ENCODE peak calls at places on chromosome 6, in seven cellular contexts. V is tibial nerve; J is B cell; L is sciatic nerve; Y is endothelial cell; G is Caki2; U is activated naive CD8-positive, alpha-beta T cell treated with anti-CD3 and anti-CD28 coated beads for 36 hours. N is an unnamed sample.
A peak's percentile ranks its signal among the peaks of the same experiment; 100 is the strongest.

GRCh38 chr6:150641398-150642139 is 41.9 kb downstream of the PLEKHG1 start:
- DNase-seq in V (no peak), J (no peak), L (no peak), Y (no peak), G (no peak), U (no peak), N (no peak)

GRCh38 chr6:160032538-160032937 is 63.7 kb downstream of the IGF2R start:
- DNase-seq in V (no peak), J (no peak), L (no peak), Y (no peak), G (no peak), U (no peak), N (no peak)

GRCh38 chr6:53044071-53044470 is 21.1 kb upstream of the FBXO9 start:
- DNase-seq in V (no peak), J (no peak), L (no peak), Y (peak; percentile 15), G (no peak), U (no peak), N (no peak)

GRCh38 chr6:148999501-148999900 is 252.7 kb downstream of the UST start:
- DNase-seq in V (no peak), J (no peak), L (no peak), Y (no peak), G (no peak), U (no peak), N (no peak)

GRCh38 chr6:129844118-129844891 is 16.8 kb downstream of the TMEM244 start:
- DNase-seq in V (no peak), J (no peak), L (no peak), Y (no peak), G (peak; percentile 57), U (no peak), N (peak; percentile 8)

GRCh38 chr6:71457883-71458282 is 169.3 kb downstream of the OGFRL1 start:
- DNase-seq in V (no peak), J (no peak), L (no peak), Y (no peak), G (no peak), U (no peak), N (peak; percentile 91)

GRCh38 chr6:56242343-56242742 is 5.0 kb downstream of the COL21A1 start:
- DNase-seq in V (no peak), J (no peak), L (no peak), Y (no peak), G (no peak), U (no peak), N (peak; percentile 66)

GRCh38 chr6:76120302-76120701 is 47.8 kb upstream of the IMPG1 start:
- DNase-seq in V (no peak), J (no peak), L (no peak), Y (no peak), G (no peak), U (no peak), N (no peak)

GRCh38 chr6:154567695-154568220 is 57.3 kb upstream of the CNKSR3 start:
- DNase-seq in V (no peak), J (no peak), L (no peak), Y (no peak), G (no peak), U (no peak), N (peak; percentile 91)

GRCh38 chr6:155150967-155151671 is 112.7 kb upstream of the CLDN20 start:
- DNase-seq in V (no peak), J (no peak), L (no peak), Y (no peak), G (no peak), U (no peak), N (no peak)

GRCh38 chr6:2875840-2876207 is 27.3 kb downstream of the SERPINB9 start:
- DNase-seq in V (no peak), J (peak; percentile 76), L (no peak), Y (no peak), G (no peak), U (peak; percentile 46), N (peak; percentile 46)

GRCh38 chr6:15508363-15509330 is 154.2 kb downstream of the DTNBP1 start:
- DNase-seq in V (no peak), J (no peak), L (peak; percentile 44), Y (no peak), G (no peak), U (no peak), N (no peak)

GRCh38 chr6:33960345-33961313 is 156.8 kb upstream of the MLN start:
- DNase-seq in V (no peak), J (peak; percentile 30), L (no peak), Y (no peak), G (no peak), U (no peak), N (peak; percentile 20)

GRCh38 chr6:82410151-82410621 is 46.6 kb downstream of the TPBG start:
- DNase-seq in V (no peak), J (no peak), L (no peak), Y (no peak), G (no peak), U (no peak), N (no peak)

GRCh38 chr6:27775796-27776184 is 136.4 kb downstream of the OR2B2 start:
- DNase-seq in V (no peak), J (no peak), L (no peak), Y (no peak), G (peak; percentile 26), U (no peak), N (no peak)

GRCh38 chr6:3343089-3343901 is 84.5 kb downstream of the PSMG4 start:
- DNase-seq in V (no peak), J (no peak), L (no peak), Y (no peak), G (no peak), U (no peak), N (no peak)

GRCh38 chr6:1348675-1349074 is 36.8 kb downstream of the FOXQ1 start:
- DNase-seq in V (no peak), J (no peak), L (no peak), Y (peak; percentile 20), G (no peak), U (no peak), N (peak; percentile 26)

GRCh38 chr6:99296261-99296660 is 53.2 kb downstream of the FAXC start:
- DNase-seq in V (no peak), J (no peak), L (no peak), Y (no peak), G (no peak), U (no peak), N (no peak)

GRCh38 chr6:121961726-121962125 is 437.7 kb upstream of the HSF2 start:
- DNase-seq in V (no peak), J (no peak), L (no peak), Y (no peak), G (no peak), U (no peak), N (no peak)

GRCh38 chr6:138229072-138229471 is 10.8 kb upstream of the PBOV1 start:
- DNase-seq in V (no peak), J (no peak), L (no peak), Y (no peak), G (no peak), U (no peak), N (peak; percentile 58)

GRCh38 chr6:44100088-44100550 is 27.1 kb downstream of the MRPL14 start:
- DNase-seq in V (no peak), J (no peak), L (no peak), Y (peak; percentile 58), G (peak; percentile 32), U (peak; percentile 17), N (peak; percentile 63)

GRCh38 chr6:152309648-152310047 is 327.5 kb downstream of the SYNE1 start:
- DNase-seq in V (no peak), J (no peak), L (no peak), Y (no peak), G (no peak), U (peak; percentile 71), N (peak; percentile 33)

GRCh38 chr6:21595265-21595950 is 1.9 kb downstream of the SOX4 start:
- DNase-seq in V (peak; percentile 18), J (no peak), L (peak; percentile 75), Y (peak; percentile 35), G (peak; percentile 58), U (peak; percentile 29), N (peak; percentile 75)

GRCh38 chr6:106102034-106102433 is 15.9 kb downstream of the PRDM1 start:
- DNase-seq in V (no peak), J (no peak), L (no peak), Y (no peak), G (no peak), U (peak; percentile 48), N (no peak)

GRCh38 chr6:106568518-106568917 is 60.8 kb downstream of the RTN4IP1 start:
- DNase-seq in V (no peak), J (no peak), L (no peak), Y (no peak), G (no peak), U (no peak), N (no peak)

GRCh38 chr6:52162940-52163908 is 23.0 kb upstream of the IL17A start:
- DNase-seq in V (no peak), J (no peak), L (no peak), Y (no peak), G (peak; percentile 29), U (no peak), N (peak; percentile 84)

GRCh38 chr6:40054602-40055001 is 120.3 kb upstream of the MOCS1 start:
- DNase-seq in V (no peak), J (no peak), L (no peak), Y (no peak), G (peak; percentile 8), U (no peak), N (peak; percentile 33)

GRCh38 chr6:11198663-11199603 is 33.5 kb downstream of the NEDD9 start:
- DNase-seq in V (no peak), J (no peak), L (no peak), Y (no peak), G (no peak), U (peak; percentile 36), N (peak; percentile 14)

GRCh38 chr6:160510199-160510598 is 153.9 kb downstream of the LPA start:
- DNase-seq in V (no peak), J (no peak), L (no peak), Y (no peak), G (no peak), U (no peak), N (peak; percentile 14)

GRCh38 chr6:30350519-30350918 is 5.6 kb downstream of the RPP21 start:
- DNase-seq in V (no peak), J (no peak), L (no peak), Y (no peak), G (no peak), U (no peak), N (no peak)

GRCh38 chr6:121506761-121507754 is 71.6 kb downstream of the GJA1 start:
- DNase-seq in V (no peak), J (no peak), L (no peak), Y (no peak), G (peak; percentile 51), U (no peak), N (no peak)

GRCh38 chr6:53216301-53216700 is 67.7 kb upstream of the GCM1 start:
- DNase-seq in V (no peak), J (no peak), L (no peak), Y (no peak), G (no peak), U (no peak), N (no peak)